ENCODE peak calls at places on chromosomes 11 and 22, in four cellular contexts. G is frontal cortex; N is HepG2; T is stimulated activated CD8-positive, alpha-beta memory T cell treated with anti-CD3 and anti-CD28 coated beads, Interleukin-7, amount 100 ng/mL, for 24 hours. E is an unnamed sample.
A peak's percentile ranks its signal among the peaks of the same experiment; 100 is the strongest.

GRCh38 chr11:59787255-59787588 is 23.4 kb downstream of the MRPL16 start:
- DNase-seq in G (no peak), N (no peak), T (no peak), E (no peak)

GRCh38 chr11:2741006-2741376 is 41.2 kb upstream of the KCNQ1OT1 start:
- DNase-seq in G (no peak), N (no peak), T (no peak), E (no peak)

GRCh38 chr11:132632641-132633124 is 899.6 kb downstream of the OPCML start:
- DNase-seq in G (peak; percentile 19), N (no peak), T (no peak), E (no peak)

GRCh38 chr11:73875840-73876239 is 806 bp downstream of the COA4 start:
- DNase-seq in G (no peak), N (no peak), T (no peak), E (no peak)

GRCh38 chr11:12897390-12897789 is 111.7 kb upstream of the RASSF10 start:
- DNase-seq in G (no peak), N (no peak), T (no peak), E (no peak)

GRCh38 chr11:47595029-47595428 is 818 bp upstream of the C1QTNF4 start:
- DNase-seq in G (no peak), N (no peak), T (no peak), E (no peak)

GRCh38 chr11:19242184-19242932 is 1.6 kb upstream of the E2F8 start:
- DNase-seq in G (no peak), N (no peak), T (no peak), E (no peak)

GRCh38 chr11:66881927-66882452 is 25.1 kb downstream of the LRFN4 start:
- DNase-seq in G (no peak), N (no peak), T (no peak), E (no peak)

GRCh38 chr11:36127550-36127949 is 161.7 kb downstream of the COMMD9 start:
- DNase-seq in G (no peak), N (no peak), T (no peak), E (no peak)

GRCh38 chr11:43547900-43548381 is 132.6 kb upstream of the HSD17B12 start:
- DNase-seq in G (peak; percentile 75), N (no peak), T (no peak), E (no peak)

GRCh38 chr11:117822031-117822521 is 2.5 kb downstream of the FXYD2 start:
- DNase-seq in G (peak; percentile 64), N (no peak), T (no peak), E (no peak)

GRCh38 chr11:70029831-70030811 is 48.0 kb upstream of the ANO1 start:
- DNase-seq in G (no peak), N (no peak), T (no peak), E (no peak)

GRCh38 chr11:45266693-45267451 is 19.3 kb downstream of the SYT13 start:
- DNase-seq in G (no peak), N (peak; percentile 5), T (no peak), E (no peak)

GRCh38 chr11:119169272-119169719 is 771 bp downstream of the NLRX1 start:
- DNase-seq in G (peak; percentile 43), N (peak; percentile 37), T (no peak), E (no peak)

GRCh38 chr22:45842141-45842831 is 134.7 kb downstream of the WNT7B start:
- DNase-seq in G (no peak), N (no peak), T (no peak), E (no peak)

GRCh38 chr22:23756891-23757290 is 2.7 kb upstream of the VPREB3 start:
- DNase-seq in G (no peak), N (no peak), T (no peak), E (no peak)

GRCh38 chr11:2528301-2529050 is 83.7 kb downstream of the KCNQ1 start:
- DNase-seq in G (no peak), N (no peak), T (no peak), E (no peak)

GRCh38 chr11:117960406-117960805 is 25.8 kb upstream of the IL10RA start:
- DNase-seq in G (no peak), N (no peak), T (no peak), E (no peak)

GRCh38 chr11:64890084-64890944 is 11.9 kb upstream of the EHD1 start:
- DNase-seq in G (no peak), N (no peak), T (no peak), E (no peak)

GRCh38 chr22:17334054-17334453 is 35.2 kb upstream of the CECR2 start:
- DNase-seq in G (no peak), N (no peak), T (no peak), E (no peak)

GRCh38 chr11:59962103-59962474 is 1.7 kb upstream of the OOSP4A start:
- DNase-seq in G (no peak), N (no peak), T (no peak), E (no peak)

GRCh38 chr11:72240461-72241289 is 3.3 kb downstream of the PHOX2A start:
- DNase-seq in G (no peak), N (no peak), T (no peak), E (no peak)

GRCh38 chr11:67261942-67262681 is 4.2 kb upstream of the GRK2 start:
- DNase-seq in G (no peak), N (no peak), T (no peak), E (no peak)

GRCh38 chr22:29143848-29144785 is 61.6 kb upstream of the EMID1 start:
- DNase-seq in G (no peak), N (no peak), T (no peak), E (no peak)

GRCh38 chr11:20367313-20367948 is 3.9 kb downstream of the HTATIP2 start:
- DNase-seq in G (peak; percentile 61), N (peak; percentile 24), T (peak; percentile 44), E (no peak)

GRCh38 chr11:121800704-121801516 is 315.1 kb downstream of the BLID start:
- DNase-seq in G (no peak), N (no peak), T (no peak), E (no peak)